ENCODE peak calls at places on chromosomes 11 and 22, in seven cellular contexts. A is thyroid gland; D is stimulated activated effector memory CD8-positive, alpha-beta T cell treated with anti-CD3 and anti-CD28 coated beads, Interleukin-12 subunit alpha, Interleukin-12 subunit beta, amount 100 ng/mL, for 72 hours; N is kidney epithelial cell; Y is activated naive CD4-positive, alpha-beta T cell treated with anti-CD3 and anti-CD28 coated beads for 36 hours; V is neuronal stem cell; U is fibroblast of mammary gland. C is an unnamed sample.

GRCh38 chr11:74444173-74444832 is 23.0 kb downstream of the KCNE3 start:
- DNase-seq in A (no peak), D (no peak), N (no peak), Y (no peak), V (no peak), U (no peak), C (no peak)

GRCh38 chr11:47000033-47000432 is 63.5 kb downstream of the CSTPP1 start:
- DNase-seq in A (no peak), D (no peak), N (no peak), Y (no peak), V (no peak), U (no peak), C (no peak)

GRCh38 chr22:37235897-37236607 is 8.0 kb downstream of the RAC2 start:
- DNase-seq in A (no peak), D (no peak), N (no peak), Y (peak), V (no peak), U (no peak), C (no peak)

GRCh38 chr22:45648320-45649070 is 23.1 kb upstream of the ATXN10 start:
- DNase-seq in A (no peak), D (no peak), N (no peak), Y (no peak), V (no peak), U (no peak), C (no peak)

GRCh38 chr22:17131686-17132085 is 10.5 kb upstream of the TMEM121B start:
- DNase-seq in A (no peak), D (no peak), N (no peak), Y (no peak), V (no peak), U (no peak), C (no peak)

GRCh38 chr11:104164028-104164520 is at the start of gene PDGFD:
- DNase-seq in A (peak), D (peak), N (peak), Y (peak), V (peak), U (peak), C (peak)

GRCh38 chr11:32870676-32871075 is 21.9 kb upstream of the QSER1 start:
- DNase-seq in A (peak), D (no peak), N (no peak), Y (peak), V (no peak), U (no peak), C (peak)

GRCh38 chr22:22520667-22521602 is 865 bp upstream of the ZNF280A start:
- DNase-seq in A (no peak), D (no peak), N (no peak), Y (no peak), V (no peak), U (no peak), C (no peak)

GRCh38 chr22:40190501-40190900 is 12.8 kb downstream of the TNRC6B start:
- DNase-seq in A (no peak), D (no peak), N (no peak), Y (no peak), V (no peak), U (no peak), C (no peak)

C was measured in 8988T.